ENCODE peak calls at places on chromosome 10, in nine cellular contexts. V is heart right ventricle, O is endodermal cell, K is right cardiac atrium, A is astrocyte, U is mucosa of descending colon, T is GM23338, G is small intestine, Q is DND-41. J is an unnamed sample. For H3K4me1, the result is how much of the 10 kb centered on the place peaks cover.

GRCh38 chr10:93873427-93874115 is 20.2 kb upstream of the SLC35G1 start:
- DNase-seq in Q (no peak), U (no peak), V (no peak), K (no peak), G (peak), O (no peak), T (peak), A (peak), J (no peak)

GRCh38 chr10:113589225-113589770 is 36.4 kb downstream of the HABP2 start:
- DNase-seq in A (no peak), V (no peak), T (no peak), U (no peak), K (no peak), Q (no peak), G (no peak), O (no peak), J (no peak)

GRCh38 chr10:23376175-23376787 is 31.7 kb upstream of the C10orf67 start:
- DNase-seq in A (no peak), Q (no peak), G (no peak), U (no peak), K (no peak), T (no peak), O (no peak), V (no peak), J (no peak)

GRCh38 chr10:113232928-113233511 is 283.0 kb downstream of the TCF7L2 start:
- DNase-seq in V (no peak), K (no peak), G (peak), U (no peak), Q (peak), T (peak), O (peak), A (no peak), J (no peak)

GRCh38 chr10:64090865-64091264 is 569.7 kb downstream of the REEP3 start:
- DNase-seq in Q (no peak), A (no peak), O (no peak), K (no peak), U (no peak), G (no peak), T (no peak), V (no peak), J (no peak)

GRCh38 chr10:128927821-128928220 is 539.2 kb upstream of the MGMT start:
- DNase-seq in A (no peak), T (no peak), Q (no peak), O (no peak), U (no peak), G (no peak), V (peak), K (peak), J (no peak)

GRCh38 chr10:132248455-132249231 is 59.1 kb downstream of the STK32C start:
- DNase-seq in U (peak), T (peak), O (peak), G (peak), Q (no peak), V (no peak), K (peak), A (no peak), J (peak)

GRCh38 chr10:31554556-31554955 is 235.5 kb downstream of the ZEB1 start:
- DNase-seq in K (no peak), V (no peak), Q (no peak), A (peak), G (no peak), O (no peak), U (no peak), T (no peak), J (no peak)

GRCh38 chr10:36007369-36007768 is 365.3 kb upstream of the FZD8 start:
- DNase-seq in V (no peak), O (no peak), G (no peak), T (no peak), A (no peak), U (no peak), K (no peak), Q (no peak), J (no peak)

GRCh38 chr10:103238506-103239252 is 7.0 kb upstream of the RPEL1 start:
- DNase-seq in A (peak), Q (no peak), K (no peak), U (peak), O (peak), V (peak), G (peak), T (peak), J (no peak)

GRCh38 chr10:14562197-14562596 is 212.5 kb downstream of the FAM107B start:
- DNase-seq in O (no peak), Q (no peak), K (no peak), U (no peak), G (no peak), T (no peak), A (no peak), V (no peak), J (no peak)

GRCh38 chr10:7788640-7789335 is 811 bp downstream of the ATP5F1C start:
- DNase-seq in K (no peak), A (no peak), O (peak), U (no peak), V (no peak), G (no peak), Q (no peak), T (peak), J (no peak)

GRCh38 chr10:72612203-72612826 is 13.6 kb downstream of the MICU1 start:
- DNase-seq in A (no peak), Q (no peak), G (peak), O (no peak), K (no peak), U (no peak), T (no peak), V (peak), J (no peak)

GRCh38 chr10:110947061-110947595 is 27.7 kb downstream of the SHOC2 start:
- DNase-seq in O (no peak), K (no peak), G (no peak), V (no peak), T (no peak), U (no peak), A (peak), Q (no peak), J (no peak)

GRCh38 chr10:67284589-67284988 is 358.8 kb downstream of the LRRTM3 start:
- DNase-seq in Q (no peak), A (no peak), V (no peak), G (no peak), T (no peak), O (no peak), K (no peak), U (no peak), J (no peak)

GRCh38 chr10:60762554-60762953 is 15.7 kb upstream of the CDK1 start:
- DNase-seq in A (no peak), V (no peak), G (no peak), K (no peak), O (peak), T (peak), Q (no peak), U (no peak), J (peak)

GRCh38 chr10:132883391-132883881 is 58.9 kb downstream of the CFAP46 start:
- DNase-seq in G (no peak), T (no peak), V (no peak), K (no peak), A (no peak), U (peak), Q (no peak), O (no peak), J (no peak)

GRCh38 chr10:71694567-71694968 is 25.0 kb downstream of the C10orf105 start:
- DNase-seq in O (no peak), V (peak), K (peak), T (no peak), U (no peak), A (no peak), Q (peak), G (peak), J (no peak)

GRCh38 chr10:98405422-98405821 is 9.6 kb downstream of the PYROXD2 start:
- DNase-seq in O (no peak), V (no peak), U (no peak), K (no peak), G (no peak), T (no peak), Q (no peak), A (no peak), J (no peak)

GRCh38 chr10:27618906-27619305 is 114.8 kb downstream of the RAB18 start:
- DNase-seq in G (no peak), V (no peak), A (peak), Q (no peak), U (no peak), K (no peak), T (no peak), O (no peak), J (no peak)
- H3K4me1 ChIP-seq in G (under half), V (under half), A (under half), Q (under half), U (under half), K (under half), T (under half), O (under half), J (under half)

DNA sequence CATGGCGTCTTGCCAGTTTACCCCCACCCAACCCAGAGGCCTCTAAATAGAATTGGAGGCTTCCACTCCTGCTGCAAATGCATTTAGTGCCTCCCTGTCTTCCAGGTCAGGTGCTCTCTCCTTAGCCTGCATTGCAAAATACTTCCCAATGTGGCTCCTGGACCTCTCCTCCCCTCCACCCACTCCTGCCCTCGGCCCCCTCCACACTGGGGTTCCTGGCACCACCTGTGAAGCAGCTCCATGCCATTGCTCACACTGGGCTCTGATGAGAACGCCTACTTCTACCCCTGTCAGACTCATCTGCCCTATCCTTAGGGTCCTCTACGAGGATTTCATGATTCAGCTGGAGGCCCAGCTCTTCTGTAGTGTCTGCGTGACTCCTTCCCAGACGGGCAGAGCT is 37.4 kb downstream of the C10orf120 start:
- DNase-seq in K (no peak), G (no peak), O (no peak), V (no peak), Q (no peak), A (no peak), U (no peak), T (no peak), J (no peak)
- H3K4me3 ChIP-seq in K (no peak), G (no peak), O (no peak), V (no peak), Q (no peak), A (no peak), U (no peak), T (no peak), J (no peak)

GRCh38 chr10:49534670-49535381 is 4.1 kb downstream of the ERCC6 start:
- DNase-seq in U (no peak), V (no peak), Q (no peak), K (no peak), T (no peak), G (no peak), A (peak), O (no peak), J (no peak)
- H3K4me1 ChIP-seq in U (under half), V (under half), Q (under half), K (under half), T (under half), G (under half), A (under half), O (under half), J (under half)

DNA sequence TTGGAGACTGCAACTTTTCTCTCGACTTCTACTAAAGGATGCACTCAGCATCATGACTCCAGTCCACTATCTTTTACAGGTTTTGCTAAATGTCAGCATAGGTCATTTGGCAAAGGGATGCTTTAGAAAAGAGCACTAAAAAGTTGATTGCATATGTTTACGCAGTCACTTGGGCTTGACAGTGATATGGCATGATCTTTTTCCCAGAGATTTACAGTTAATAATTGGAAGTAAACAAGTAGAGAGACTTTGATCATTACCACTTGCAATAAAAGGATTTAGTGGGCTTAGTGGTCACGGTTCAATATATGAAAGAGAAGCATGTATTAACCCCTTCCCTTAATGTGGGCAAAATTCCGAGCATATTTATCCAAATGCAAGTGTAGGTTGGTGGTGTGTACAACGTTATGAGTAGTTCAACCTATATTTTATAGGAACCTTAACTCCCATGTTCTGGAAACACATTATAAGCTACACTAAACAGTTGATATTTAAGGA is 1.8 kb downstream of the BMI1 start:
- DNase-seq in T (no peak), G (no peak), V (no peak), K (no peak), A (no peak), Q (no peak), O (no peak), U (no peak), J (no peak)
- H3K4me3 ChIP-seq in T (peak), G (peak), V (peak), K (peak), A (peak), Q (peak), O (peak), U (no peak), J (no peak)